ENCODE peak calls at places on chromosomes 2 and 18, in four cellular contexts. One of them, this sample, is unnamed.

GRCh38 chr2:209351636-209352035 is 72.2 kb upstream of the MAP2 start:
- DNase-seq in stimulated activated CD4-positive, alpha-beta T cell treated with anti-CD3 and anti-CD28 coated beads, Interleukin-1b, Interleukin-23, amount 100 ng/mL, for 48 hours: no peak
- DNase-seq in NCI-H1092 treated with DMSO at 0.1 percent for 48 hours: no peak
- DNase-seq in neuronal stem cell: no peak
- DNase-seq in this sample: no peak

GRCh38 chr2:158554948-158555347 is 98.2 kb downstream of the PKP4 start:
- DNase-seq in stimulated activated CD4-positive, alpha-beta T cell treated with anti-CD3 and anti-CD28 coated beads, Interleukin-1b, Interleukin-23, amount 100 ng/mL, for 48 hours: no peak
- DNase-seq in NCI-H1092 treated with DMSO at 0.1 percent for 48 hours: no peak
- DNase-seq in neuronal stem cell: no peak
- DNase-seq in this sample: no peak

GRCh38 chr2:121707920-121708361 is 28.7 kb downstream of the NIFK start:
- DNase-seq in stimulated activated CD4-positive, alpha-beta T cell treated with anti-CD3 and anti-CD28 coated beads, Interleukin-1b, Interleukin-23, amount 100 ng/mL, for 48 hours: no peak
- DNase-seq in NCI-H1092 treated with DMSO at 0.1 percent for 48 hours: no peak
- DNase-seq in neuronal stem cell: no peak
- DNase-seq in this sample: no peak

GRCh38 chr2:227510620-227510958 is 38.6 kb downstream of the AGFG1 start:
- DNase-seq in stimulated activated CD4-positive, alpha-beta T cell treated with anti-CD3 and anti-CD28 coated beads, Interleukin-1b, Interleukin-23, amount 100 ng/mL, for 48 hours: no peak
- DNase-seq in NCI-H1092 treated with DMSO at 0.1 percent for 48 hours: no peak
- DNase-seq in neuronal stem cell: no peak
- DNase-seq in this sample: no peak

GRCh38 chr2:105449083-105449482 is 50.2 kb upstream of the FHL2 start:
- DNase-seq in stimulated activated CD4-positive, alpha-beta T cell treated with anti-CD3 and anti-CD28 coated beads, Interleukin-1b, Interleukin-23, amount 100 ng/mL, for 48 hours: no peak
- DNase-seq in NCI-H1092 treated with DMSO at 0.1 percent for 48 hours: peak
- DNase-seq in neuronal stem cell: no peak
- DNase-seq in this sample: no peak

GRCh38 chr2:85735691-85736090 is 18.1 kb upstream of the ATOH8 start:
- DNase-seq in stimulated activated CD4-positive, alpha-beta T cell treated with anti-CD3 and anti-CD28 coated beads, Interleukin-1b, Interleukin-23, amount 100 ng/mL, for 48 hours: no peak
- DNase-seq in NCI-H1092 treated with DMSO at 0.1 percent for 48 hours: no peak
- DNase-seq in neuronal stem cell: no peak
- DNase-seq in this sample: no peak

GRCh38 chr18:49017813-49018552 is 67.2 kb upstream of the SMAD7 start:
- DNase-seq in stimulated activated CD4-positive, alpha-beta T cell treated with anti-CD3 and anti-CD28 coated beads, Interleukin-1b, Interleukin-23, amount 100 ng/mL, for 48 hours: no peak
- DNase-seq in NCI-H1092 treated with DMSO at 0.1 percent for 48 hours: no peak
- DNase-seq in neuronal stem cell: no peak
- DNase-seq in this sample: no peak

GRCh38 chr18:54924948-54925347 is 34.3 kb downstream of the CCDC68 start:
- DNase-seq in stimulated activated CD4-positive, alpha-beta T cell treated with anti-CD3 and anti-CD28 coated beads, Interleukin-1b, Interleukin-23, amount 100 ng/mL, for 48 hours: no peak
- DNase-seq in NCI-H1092 treated with DMSO at 0.1 percent for 48 hours: no peak
- DNase-seq in neuronal stem cell: no peak
- DNase-seq in this sample: no peak

GRCh38 chr2:232325324-232326273 is 53.0 kb upstream of the ALPP start:
- DNase-seq in stimulated activated CD4-positive, alpha-beta T cell treated with anti-CD3 and anti-CD28 coated beads, Interleukin-1b, Interleukin-23, amount 100 ng/mL, for 48 hours: peak
- DNase-seq in NCI-H1092 treated with DMSO at 0.1 percent for 48 hours: no peak
- DNase-seq in neuronal stem cell: peak
- DNase-seq in this sample: peak

GRCh38 chr2:46493241-46493970 is 14.0 kb downstream of the TMEM247 start:
- DNase-seq in stimulated activated CD4-positive, alpha-beta T cell treated with anti-CD3 and anti-CD28 coated beads, Interleukin-1b, Interleukin-23, amount 100 ng/mL, for 48 hours: no peak
- DNase-seq in NCI-H1092 treated with DMSO at 0.1 percent for 48 hours: no peak
- DNase-seq in neuronal stem cell: no peak
- DNase-seq in this sample: no peak

GRCh38 chr2:141711627-141712026 is 419.2 kb downstream of the LRP1B start:
- DNase-seq in stimulated activated CD4-positive, alpha-beta T cell treated with anti-CD3 and anti-CD28 coated beads, Interleukin-1b, Interleukin-23, amount 100 ng/mL, for 48 hours: no peak
- DNase-seq in NCI-H1092 treated with DMSO at 0.1 percent for 48 hours: no peak
- DNase-seq in neuronal stem cell: no peak
- DNase-seq in this sample: no peak

GRCh38 chr2:111662771-111663470 is 221.1 kb downstream of the ANAPC1 start:
- DNase-seq in stimulated activated CD4-positive, alpha-beta T cell treated with anti-CD3 and anti-CD28 coated beads, Interleukin-1b, Interleukin-23, amount 100 ng/mL, for 48 hours: peak
- DNase-seq in NCI-H1092 treated with DMSO at 0.1 percent for 48 hours: no peak
- DNase-seq in neuronal stem cell: no peak
- DNase-seq in this sample: no peak

GRCh38 chr18:50162486-50163304 is 32.3 kb downstream of the MYO5B start:
- DNase-seq in stimulated activated CD4-positive, alpha-beta T cell treated with anti-CD3 and anti-CD28 coated beads, Interleukin-1b, Interleukin-23, amount 100 ng/mL, for 48 hours: no peak
- DNase-seq in NCI-H1092 treated with DMSO at 0.1 percent for 48 hours: no peak
- DNase-seq in neuronal stem cell: no peak
- DNase-seq in this sample: no peak

GRCh38 chr18:7233398-7233797 is 2.5 kb downstream of the LRRC30 start:
- DNase-seq in stimulated activated CD4-positive, alpha-beta T cell treated with anti-CD3 and anti-CD28 coated beads, Interleukin-1b, Interleukin-23, amount 100 ng/mL, for 48 hours: no peak
- DNase-seq in NCI-H1092 treated with DMSO at 0.1 percent for 48 hours: no peak
- DNase-seq in neuronal stem cell: no peak
- DNase-seq in this sample: no peak

This sample was measured in NCI-H1694.